ENCODE peak calls at places on chromosomes 3 and 15, in five cellular contexts. M is K562, O is endothelial cell of umbilical vein, B is prostate gland, U is spleen. K is an unnamed sample.

GRCh38 chr3:171362575-171362974 is 97.6 kb downstream of the TNIK start:
- DNase-seq in M (no peak), O (no peak), B (no peak), U (no peak), K (no peak)

GRCh38 chr3:179697933-179698332 is 45.1 kb downstream of the USP13 start:
- DNase-seq in M (no peak), O (no peak), B (no peak), U (no peak), K (no peak)

GRCh38 chr3:105688821-105689220 is 180.0 kb downstream of the CBLB start:
- DNase-seq in M (no peak), O (peak), B (no peak), U (no peak), K (no peak)

GRCh38 chr15:26280281-26280680 is 417.2 kb upstream of the ATP10A start:
- DNase-seq in M (no peak), O (no peak), B (no peak), U (no peak), K (no peak)

GRCh38 chr3:160413613-160414248 is 14.3 kb downstream of the SMC4 start:
- DNase-seq in M (peak), O (peak), B (peak), U (peak), K (no peak)

GRCh38 chr3:32614956-32615355 is 44.3 kb upstream of the DYNC1LI1 start:
- DNase-seq in M (no peak), O (peak), B (no peak), U (no peak), K (no peak)

GRCh38 chr3:124770341-124771082 is 40.3 kb downstream of the UMPS start:
- DNase-seq in M (no peak), O (no peak), B (no peak), U (peak), K (peak)

GRCh38 chr15:93189562-93189961 is 100.6 kb upstream of the RGMA start:
- DNase-seq in M (no peak), O (no peak), B (no peak), U (no peak), K (no peak)

GRCh38 chr15:99857836-99858235 is 124.6 kb upstream of the LYSMD4 start:
- DNase-seq in M (no peak), O (no peak), B (no peak), U (no peak), K (no peak)

GRCh38 chr3:56629451-56629850 is 53.6 kb downstream of the TASOR start:
- DNase-seq in M (no peak), O (no peak), B (no peak), U (no peak), K (no peak)

GRCh38 chr3:56144792-56145191 is 323.5 kb downstream of the ERC2 start:
- DNase-seq in M (no peak), O (no peak), B (no peak), U (no peak), K (no peak)

GRCh38 chr3:139534992-139535879 is 4.3 kb downstream of the RBP1 start:
- DNase-seq in M (peak), O (peak), B (no peak), U (no peak), K (peak)

GRCh38 chr15:87746333-87746732 is 510.2 kb downstream of the NTRK3 start:
- DNase-seq in M (no peak), O (no peak), B (no peak), U (no peak), K (no peak)

DNA sequence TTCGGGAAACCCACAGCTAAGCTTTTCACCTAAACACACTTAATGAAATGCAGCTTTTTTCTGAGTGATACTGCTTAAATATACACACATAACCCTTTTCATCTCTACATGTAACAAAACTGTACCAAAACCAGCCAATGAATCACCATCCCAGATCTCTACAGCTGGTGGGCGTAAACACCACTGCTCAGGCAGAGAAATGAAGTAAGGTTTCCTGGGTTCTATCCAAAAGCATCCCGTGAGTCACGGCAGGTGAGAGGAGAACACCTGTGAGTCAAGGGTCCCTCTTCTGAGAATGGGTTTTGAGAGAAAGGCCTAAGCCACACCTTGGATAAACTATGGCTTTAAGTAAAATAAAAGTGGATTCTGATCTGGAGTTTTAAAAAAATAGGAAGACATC is 2.6 kb downstream of the CLDN1 start:
- DNase-seq in M (no peak), O (no peak), B (no peak), U (no peak), K (peak)
- H3K4me3 ChIP-seq in M (no peak), O (no peak), B (no peak), U (no peak), K (no peak)

DNA sequence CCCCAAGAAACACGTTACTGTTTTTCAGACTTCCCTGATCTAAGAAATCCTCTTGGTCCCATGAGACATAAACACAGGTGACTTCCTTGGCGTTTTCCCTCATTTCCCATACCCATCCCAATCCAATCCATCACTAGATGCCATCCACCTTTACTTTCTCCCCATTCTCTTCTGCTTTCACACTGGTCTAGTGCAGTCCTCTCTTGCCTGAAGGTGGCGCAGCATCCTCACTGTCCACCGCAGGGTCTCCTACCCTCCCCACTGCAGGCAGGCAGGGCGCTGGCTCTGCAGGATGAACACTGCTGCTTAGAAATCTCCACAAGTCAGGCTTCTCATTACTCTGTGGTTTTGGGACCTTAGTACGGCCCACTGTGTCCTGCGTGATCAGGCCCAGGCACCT is 58.2 kb downstream of the RAB7A start:
- DNase-seq in M (peak), O (peak), B (no peak), U (peak), K (no peak)
- TF ChIP-seq CTCF in M (peak), O (peak), B (no peak), U (peak), K (no peak)

GRCh38 chr15:83846847-83847246 is 192.9 kb downstream of the ADAMTSL3 start:
- DNase-seq in M (no peak), O (no peak), B (no peak), U (no peak), K (no peak)

GRCh38 chr15:83842281-83842680 is 188.4 kb downstream of the ADAMTSL3 start:
- DNase-seq in M (no peak), O (no peak), B (no peak), U (no peak), K (no peak)

GRCh38 chr15:83844742-83845141 is 190.8 kb downstream of the ADAMTSL3 start:
- DNase-seq in M (no peak), O (no peak), B (no peak), U (no peak), K (no peak)

GRCh38 chr15:83845230-83845629 is 191.3 kb downstream of the ADAMTSL3 start:
- DNase-seq in M (no peak), O (no peak), B (no peak), U (no peak), K (no peak)

DNA sequence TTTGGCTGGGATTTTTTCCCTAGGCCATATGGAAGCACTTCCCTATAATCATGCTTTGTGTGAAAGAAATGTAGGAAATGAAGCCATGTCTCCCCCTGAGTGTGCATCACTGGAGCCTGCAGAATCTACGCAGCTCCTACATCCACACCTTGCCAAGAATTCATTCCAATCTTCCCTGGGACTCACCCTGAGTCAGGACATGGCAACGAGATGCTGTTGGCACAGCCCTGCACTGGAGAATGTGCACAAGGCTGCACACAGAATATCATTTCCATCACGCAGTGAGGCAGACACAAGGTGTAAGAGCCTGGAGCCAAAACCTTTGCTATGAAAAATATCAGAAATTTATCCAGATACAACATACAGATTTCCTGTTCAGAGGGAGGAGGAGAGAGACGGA is 189.6 kb downstream of the ADAMTSL3 start:
- DNase-seq in M (no peak), O (no peak), B (no peak), U (no peak), K (no peak)
- TF ChIP-seq POLR2AphosphoS5 in M (no peak), O (no peak), B (no peak), U (no peak), K (no peak)

GRCh38 chr3:70861234-70861633 is 548.8 kb upstream of the MDFIC2 start:
- DNase-seq in M (no peak), O (no peak), B (no peak), U (no peak), K (no peak)
- H3K4me3 ChIP-seq in M (no peak), O (no peak), B (no peak), U (no peak), K (no peak)

DNA sequence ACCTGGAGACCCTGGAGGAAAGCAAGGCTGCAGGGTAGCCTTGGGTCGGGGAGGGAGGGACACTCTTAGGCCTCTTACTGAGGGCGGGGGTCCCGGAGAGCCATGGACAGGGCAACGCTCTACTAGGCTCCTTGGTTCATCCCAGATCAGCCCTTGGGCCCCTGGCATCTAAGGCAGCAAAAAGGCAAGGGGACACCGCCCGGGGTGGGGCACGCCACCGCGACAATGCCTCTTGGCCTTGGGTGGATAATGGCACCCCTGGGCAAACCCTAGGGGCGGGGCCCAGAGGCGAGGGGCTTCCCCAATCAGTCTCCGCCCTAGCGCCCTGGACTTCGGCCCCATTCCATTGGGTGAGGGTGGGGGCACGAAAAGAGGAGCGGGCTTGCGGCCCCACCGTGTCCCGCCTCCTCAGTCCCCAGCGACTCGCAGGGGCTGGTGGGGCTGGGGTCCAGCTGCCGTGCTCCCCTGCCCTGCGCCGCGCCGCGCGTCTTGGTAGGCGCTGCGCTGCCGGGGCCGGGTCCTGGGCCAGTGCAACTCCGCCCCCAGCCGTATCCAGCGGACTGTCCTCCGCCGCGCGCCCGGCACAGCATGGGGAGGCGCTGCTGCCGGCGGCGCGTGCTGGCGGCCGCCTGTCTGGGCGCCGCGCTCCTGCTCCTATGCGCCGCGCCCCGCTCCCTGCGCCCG is at the start of gene CHST13:
- DNase-seq in M (peak), O (no peak), B (no peak), U (peak), K (peak)
- TF ChIP-seq CTCF in M (no peak), O (no peak), B (no peak), U (no peak), K (no peak)

GRCh38 chr3:152405915-152406802 is 137.4 kb downstream of the MBNL1 start:
- DNase-seq in M (no peak), O (no peak), B (no peak), U (no peak), K (no peak)
- TF ChIP-seq POLR2AphosphoS5 in M (no peak), O (no peak), B (peak), U (no peak), K (peak)

GRCh38 chr15:35986072-35986666 is 440.2 kb upstream of the DPH6 start:
- DNase-seq in M (no peak), O (peak), B (no peak), U (peak), K (no peak)
- H3K4me3 ChIP-seq in M (no peak), O (no peak), B (no peak), U (no peak), K (no peak)

K was measured in upper lobe of left lung.